ENCODE peak calls at places on chromosome 3, in five cellular contexts. O is GM03348, X is neuronal stem cell, U is hypothalamus, K is fibroblast of lung. A is an unnamed sample.
A peak's percentile ranks its signal among the peaks of the same experiment; 100 is the strongest.

GRCh38 chr3:121482651-121483050 is 63.1 kb downstream of the POLQ start:
- DNase-seq in K (peak; percentile 85), U (no peak), X (no peak), O (peak; percentile 57), A (no peak)

GRCh38 chr3:47850803-47851417 is 48.0 kb downstream of the DHX30 start:
- DNase-seq in K (no peak), X (no peak), O (no peak), U (no peak), A (no peak)

GRCh38 chr3:55164191-55164590 is 236.3 kb upstream of the LRTM1 start:
- DNase-seq in X (no peak), U (no peak), K (no peak), O (no peak), A (no peak)

GRCh38 chr3:14565791-14566588 is 25.8 kb upstream of the GRIP2 start:
- DNase-seq in K (peak; percentile 79), U (no peak), O (peak; percentile 30), X (no peak), A (no peak)

GRCh38 chr3:195187609-195188529 is 83.1 kb downstream of the XXYLT1 start:
- DNase-seq in U (no peak), O (peak; percentile 63), X (no peak), K (peak; percentile 73), A (no peak)

GRCh38 chr3:102163039-102163817 is 271.6 kb upstream of the ZPLD1 start:
- DNase-seq in O (peak; percentile 28), K (peak; percentile 79), X (no peak), U (no peak), A (no peak)

GRCh38 chr3:141276398-141276797 is 44.8 kb downstream of the PXYLP1 start:
- DNase-seq in K (no peak), O (no peak), U (no peak), X (no peak), A (no peak)

GRCh38 chr3:127424766-127425504 is 137.1 kb upstream of the PRR20G start:
- DNase-seq in U (no peak), O (no peak), X (no peak), K (no peak), A (no peak)

GRCh38 chr3:179164857-179165256 is 16.7 kb downstream of the PIK3CA start:
- DNase-seq in O (no peak), X (no peak), K (no peak), U (no peak), A (no peak)

GRCh38 chr3:53254190-53254809 is 1.5 kb downstream of the TKT start:
- DNase-seq in X (no peak), O (no peak), K (peak; percentile 21), U (no peak), A (no peak)

GRCh38 chr3:46496745-46497555 is 826 bp upstream of the RTP3 start:
- DNase-seq in O (no peak), K (no peak), U (no peak), X (no peak), A (peak; percentile 36)

GRCh38 chr3:23580337-23580736 is 225.4 kb upstream of the UBE2E1 start:
- DNase-seq in O (no peak), K (peak; percentile 67), X (no peak), U (no peak), A (no peak)

GRCh38 chr3:127459891-127460290 is 130.6 kb downstream of the TPRA1 start:
- DNase-seq in U (no peak), K (no peak), X (no peak), O (no peak), A (no peak)

GRCh38 chr3:9395570-9396300 is 1.7 kb upstream of the SETD5 start:
- DNase-seq in U (no peak), O (no peak), K (no peak), X (no peak), A (no peak)

GRCh38 chr3:122094125-122094524 is 39.0 kb downstream of the CD86 start:
- DNase-seq in K (no peak), X (no peak), U (no peak), O (no peak), A (no peak)

GRCh38 chr3:16048435-16049318 is 125.8 kb upstream of the GALNT15 start:
- DNase-seq in K (peak; percentile 65), X (peak; percentile 30), O (peak; percentile 83), U (peak; percentile 74), A (no peak)

GRCh38 chr3:126538316-126538715 is 14.4 kb downstream of the CHST13 start:
- DNase-seq in K (no peak), O (no peak), X (no peak), U (no peak), A (peak; percentile 40)

GRCh38 chr3:181316481-181316880 is 326.9 kb upstream of the DNAJC19 start:
- DNase-seq in K (peak; percentile 40), O (no peak), U (no peak), X (peak; percentile 15), A (no peak)

GRCh38 chr3:37855363-37855970 is 6.2 kb upstream of the CTDSPL start:
- DNase-seq in O (peak; percentile 86), K (peak; percentile 45), X (peak; percentile 71), U (peak; percentile 85), A (no peak)

GRCh38 chr3:138196023-138196422 is 8.9 kb downstream of the ARMC8 start:
- DNase-seq in K (no peak), U (no peak), O (no peak), X (no peak), A (no peak)

GRCh38 chr3:64266983-64267382 is 41.7 kb upstream of the PRICKLE2 start:
- DNase-seq in O (peak; percentile 14), U (no peak), K (peak; percentile 18), X (no peak), A (no peak)

GRCh38 chr3:160486459-160486869 is 36.9 kb upstream of the TRIM59 start:
- DNase-seq in U (no peak), O (peak; percentile 36), X (peak; percentile 9), K (peak; percentile 50), A (no peak)

GRCh38 chr3:58536501-58537411 is at the start of gene ACOX2:
- DNase-seq in X (no peak), O (peak; percentile 84), U (no peak), K (peak; percentile 71), A (no peak)

GRCh38 chr3:30399394-30400181 is 206.8 kb upstream of the TGFBR2 start:
- DNase-seq in O (no peak), U (no peak), K (peak; percentile 46), X (no peak), A (no peak)

GRCh38 chr3:32500880-32501784 is 1.5 kb downstream of the CMTM6 start:
- DNase-seq in K (no peak), O (no peak), U (no peak), X (no peak), A (no peak)

GRCh38 chr3:111729087-111729846 is 129.8 kb upstream of the PHLDB2 start:
- DNase-seq in X (no peak), K (peak; percentile 95), U (no peak), O (peak; percentile 78), A (no peak)

GRCh38 chr3:24199775-24200247 is 254.7 kb downstream of the NR1D2 start:
- DNase-seq in K (peak; percentile 81), U (no peak), O (peak; percentile 64), X (no peak), A (no peak)

GRCh38 chr3:25454411-25454927 is 26.4 kb downstream of the RARB start:
- DNase-seq in X (no peak), O (peak; percentile 45), K (no peak), U (no peak), A (no peak)

GRCh38 chr3:169662215-169663070 is 1.1 kb downstream of the MECOM start:
- DNase-seq in K (peak; percentile 70), O (peak; percentile 83), U (peak; percentile 49), X (peak; percentile 85), A (no peak)

A was measured in H1.